ENCODE peak calls at places on chromosome 1, in nine cellular contexts. One of them, this sample, is unnamed.

GRCh38 chr1:237031480-237031879 is 10.5 kb upstream of the RYR2 start:
- DNase-seq in suprapubic skin: no peak
- DNase-seq in H9: no peak
- DNase-seq in cardiac muscle cell: no peak
- DNase-seq in nephron progenitor cell: no peak
- DNase-seq in AG04450: no peak
- DNase-seq in heart left ventricle: no peak
- DNase-seq in K562: no peak
- DNase-seq in kidney: no peak
- DNase-seq in this sample: no peak

GRCh38 chr1:152904688-152905440 is 3.5 kb upstream of the IVL start:
- DNase-seq in suprapubic skin: no peak
- DNase-seq in H9: no peak
- DNase-seq in cardiac muscle cell: no peak
- DNase-seq in nephron progenitor cell: no peak
- DNase-seq in AG04450: no peak
- DNase-seq in heart left ventricle: no peak
- DNase-seq in K562: no peak
- DNase-seq in kidney: no peak
- DNase-seq in this sample: no peak

GRCh38 chr1:119647734-119648619 is at the start of gene ZNF697:
- DNase-seq in suprapubic skin: peak
- DNase-seq in H9: peak
- DNase-seq in cardiac muscle cell: peak
- DNase-seq in nephron progenitor cell: peak
- DNase-seq in AG04450: peak
- DNase-seq in heart left ventricle: peak
- DNase-seq in K562: peak
- DNase-seq in kidney: peak
- DNase-seq in this sample: peak

GRCh38 chr1:209490013-209490412 is 93.5 kb upstream of the CAMK1G start:
- DNase-seq in suprapubic skin: no peak
- DNase-seq in H9: no peak
- DNase-seq in cardiac muscle cell: peak
- DNase-seq in nephron progenitor cell: no peak
- DNase-seq in AG04450: no peak
- DNase-seq in heart left ventricle: no peak
- DNase-seq in K562: no peak
- DNase-seq in kidney: no peak
- DNase-seq in this sample: no peak

GRCh38 chr1:76695535-76695934 is 171.7 kb upstream of the ST6GALNAC5 start:
- DNase-seq in suprapubic skin: no peak
- DNase-seq in H9: no peak
- DNase-seq in cardiac muscle cell: no peak
- DNase-seq in nephron progenitor cell: no peak
- DNase-seq in AG04450: no peak
- DNase-seq in heart left ventricle: no peak
- DNase-seq in K562: no peak
- DNase-seq in kidney: no peak
- DNase-seq in this sample: no peak

GRCh38 chr1:13702425-13703127 is 2.6 kb downstream of the PRDM2 start:
- DNase-seq in suprapubic skin: no peak
- DNase-seq in H9: no peak
- DNase-seq in cardiac muscle cell: no peak
- DNase-seq in nephron progenitor cell: no peak
- DNase-seq in AG04450: no peak
- DNase-seq in heart left ventricle: no peak
- DNase-seq in K562: no peak
- DNase-seq in kidney: no peak
- DNase-seq in this sample: peak

GRCh38 chr1:211132681-211133392 is 1.1 kb downstream of the KCNH1 start:
- DNase-seq in suprapubic skin: no peak
- DNase-seq in H9: no peak
- DNase-seq in cardiac muscle cell: peak
- DNase-seq in nephron progenitor cell: no peak
- DNase-seq in AG04450: no peak
- DNase-seq in heart left ventricle: no peak
- DNase-seq in K562: no peak
- DNase-seq in kidney: no peak
- DNase-seq in this sample: no peak

GRCh38 chr1:112099979-112100378 is 110.5 kb upstream of the KCND3 start:
- DNase-seq in suprapubic skin: no peak
- DNase-seq in H9: no peak
- DNase-seq in cardiac muscle cell: no peak
- DNase-seq in nephron progenitor cell: no peak
- DNase-seq in AG04450: no peak
- DNase-seq in heart left ventricle: no peak
- DNase-seq in K562: no peak
- DNase-seq in kidney: no peak
- DNase-seq in this sample: no peak

GRCh38 chr1:111148376-111148881 is 8.4 kb downstream of the CEPT1 start:
- DNase-seq in suprapubic skin: no peak
- DNase-seq in H9: no peak
- DNase-seq in cardiac muscle cell: no peak
- DNase-seq in nephron progenitor cell: no peak
- DNase-seq in AG04450: no peak
- DNase-seq in heart left ventricle: no peak
- DNase-seq in K562: no peak
- DNase-seq in kidney: no peak
- DNase-seq in this sample: no peak

GRCh38 chr1:219302697-219303096 is 129.0 kb downstream of the LYPLAL1 start:
- DNase-seq in suprapubic skin: no peak
- DNase-seq in H9: no peak
- DNase-seq in cardiac muscle cell: no peak
- DNase-seq in nephron progenitor cell: no peak
- DNase-seq in AG04450: no peak
- DNase-seq in heart left ventricle: no peak
- DNase-seq in K562: no peak
- DNase-seq in kidney: no peak
- DNase-seq in this sample: no peak

GRCh38 chr1:230125633-230126528 is 58.8 kb downstream of the GALNT2 start:
- DNase-seq in suprapubic skin: no peak
- DNase-seq in H9: no peak
- DNase-seq in cardiac muscle cell: no peak
- DNase-seq in nephron progenitor cell: no peak
- DNase-seq in AG04450: no peak
- DNase-seq in heart left ventricle: no peak
- DNase-seq in K562: no peak
- DNase-seq in kidney: no peak
- DNase-seq in this sample: no peak

GRCh38 chr1:84967666-84968065 is 29.2 kb downstream of the MCOLN2 start:
- DNase-seq in suprapubic skin: no peak
- DNase-seq in H9: no peak
- DNase-seq in cardiac muscle cell: no peak
- DNase-seq in nephron progenitor cell: no peak
- DNase-seq in AG04450: no peak
- DNase-seq in heart left ventricle: no peak
- DNase-seq in K562: no peak
- DNase-seq in kidney: no peak
- DNase-seq in this sample: no peak

GRCh38 chr1:84959294-84959693 is 37.6 kb downstream of the MCOLN2 start:
- DNase-seq in suprapubic skin: no peak
- DNase-seq in H9: no peak
- DNase-seq in cardiac muscle cell: no peak
- DNase-seq in nephron progenitor cell: no peak
- DNase-seq in AG04450: no peak
- DNase-seq in heart left ventricle: no peak
- DNase-seq in K562: no peak
- DNase-seq in kidney: no peak
- DNase-seq in this sample: no peak

GRCh38 chr1:84961316-84961715 is 35.6 kb downstream of the MCOLN2 start:
- DNase-seq in suprapubic skin: no peak
- DNase-seq in H9: no peak
- DNase-seq in cardiac muscle cell: no peak
- DNase-seq in nephron progenitor cell: no peak
- DNase-seq in AG04450: no peak
- DNase-seq in heart left ventricle: no peak
- DNase-seq in K562: no peak
- DNase-seq in kidney: no peak
- DNase-seq in this sample: no peak

GRCh38 chr1:84960371-84960770 is 36.5 kb downstream of the MCOLN2 start:
- DNase-seq in suprapubic skin: no peak
- DNase-seq in H9: no peak
- DNase-seq in cardiac muscle cell: peak
- DNase-seq in nephron progenitor cell: no peak
- DNase-seq in AG04450: peak
- DNase-seq in heart left ventricle: no peak
- DNase-seq in K562: no peak
- DNase-seq in kidney: no peak
- DNase-seq in this sample: no peak

GRCh38 chr1:84963021-84963420 is 33.9 kb downstream of the MCOLN2 start:
- DNase-seq in suprapubic skin: no peak
- DNase-seq in H9: no peak
- DNase-seq in cardiac muscle cell: no peak
- DNase-seq in nephron progenitor cell: no peak
- DNase-seq in AG04450: no peak
- DNase-seq in heart left ventricle: no peak
- DNase-seq in K562: no peak
- DNase-seq in kidney: no peak
- DNase-seq in this sample: no peak
- TF ChIP-seq CTCF in suprapubic skin: no peak
- TF ChIP-seq CTCF in H9: no peak
- TF ChIP-seq CTCF in cardiac muscle cell: no peak
- TF ChIP-seq CTCF in nephron progenitor cell: no peak
- TF ChIP-seq CTCF in AG04450: no peak
- TF ChIP-seq CTCF in heart left ventricle: no peak
- TF ChIP-seq CTCF in K562: no peak
- TF ChIP-seq CTCF in kidney: no peak
- TF ChIP-seq CTCF in this sample: no peak

DNA sequence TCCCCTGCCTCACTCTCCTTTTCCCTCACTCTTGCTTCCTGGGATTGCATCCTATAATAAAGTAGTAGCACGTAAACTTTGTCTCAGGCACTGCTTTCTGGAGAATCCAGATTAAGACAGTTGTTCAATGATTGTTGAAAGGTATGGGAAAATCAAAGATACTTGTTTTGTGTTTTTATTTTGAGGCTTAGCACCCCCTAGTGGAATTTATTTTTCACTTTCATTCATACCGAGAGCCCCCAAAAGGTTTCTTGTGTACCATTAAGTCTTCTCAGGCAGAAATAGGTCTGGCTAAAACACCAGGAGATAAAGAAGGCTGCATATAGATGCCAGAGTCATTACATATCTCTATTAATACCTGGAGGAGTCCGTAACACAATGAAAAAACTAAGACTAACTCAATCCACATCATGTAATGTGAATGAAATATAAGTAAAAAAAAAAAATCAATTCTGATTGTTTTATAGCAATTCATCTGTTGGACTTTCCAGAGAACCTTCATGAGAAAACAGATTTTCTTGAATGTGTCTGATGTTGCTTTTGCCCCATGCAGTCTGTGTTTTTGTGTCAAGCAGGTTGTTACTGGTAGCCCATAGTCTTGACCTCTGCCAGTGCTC is 103.5 kb downstream of the RPE65 start:
- DNase-seq in suprapubic skin: no peak
- DNase-seq in H9: no peak
- DNase-seq in cardiac muscle cell: peak
- DNase-seq in nephron progenitor cell: no peak
- DNase-seq in AG04450: no peak
- DNase-seq in heart left ventricle: no peak
- DNase-seq in K562: peak
- DNase-seq in kidney: no peak
- DNase-seq in this sample: no peak
- TF ChIP-seq CTCF in suprapubic skin: no peak
- TF ChIP-seq CTCF in H9: peak
- TF ChIP-seq CTCF in cardiac muscle cell: peak
- TF ChIP-seq CTCF in nephron progenitor cell: peak
- TF ChIP-seq CTCF in AG04450: peak
- TF ChIP-seq CTCF in heart left ventricle: peak
- TF ChIP-seq CTCF in K562: peak
- TF ChIP-seq CTCF in kidney: peak
- TF ChIP-seq CTCF in this sample: no peak

DNA sequence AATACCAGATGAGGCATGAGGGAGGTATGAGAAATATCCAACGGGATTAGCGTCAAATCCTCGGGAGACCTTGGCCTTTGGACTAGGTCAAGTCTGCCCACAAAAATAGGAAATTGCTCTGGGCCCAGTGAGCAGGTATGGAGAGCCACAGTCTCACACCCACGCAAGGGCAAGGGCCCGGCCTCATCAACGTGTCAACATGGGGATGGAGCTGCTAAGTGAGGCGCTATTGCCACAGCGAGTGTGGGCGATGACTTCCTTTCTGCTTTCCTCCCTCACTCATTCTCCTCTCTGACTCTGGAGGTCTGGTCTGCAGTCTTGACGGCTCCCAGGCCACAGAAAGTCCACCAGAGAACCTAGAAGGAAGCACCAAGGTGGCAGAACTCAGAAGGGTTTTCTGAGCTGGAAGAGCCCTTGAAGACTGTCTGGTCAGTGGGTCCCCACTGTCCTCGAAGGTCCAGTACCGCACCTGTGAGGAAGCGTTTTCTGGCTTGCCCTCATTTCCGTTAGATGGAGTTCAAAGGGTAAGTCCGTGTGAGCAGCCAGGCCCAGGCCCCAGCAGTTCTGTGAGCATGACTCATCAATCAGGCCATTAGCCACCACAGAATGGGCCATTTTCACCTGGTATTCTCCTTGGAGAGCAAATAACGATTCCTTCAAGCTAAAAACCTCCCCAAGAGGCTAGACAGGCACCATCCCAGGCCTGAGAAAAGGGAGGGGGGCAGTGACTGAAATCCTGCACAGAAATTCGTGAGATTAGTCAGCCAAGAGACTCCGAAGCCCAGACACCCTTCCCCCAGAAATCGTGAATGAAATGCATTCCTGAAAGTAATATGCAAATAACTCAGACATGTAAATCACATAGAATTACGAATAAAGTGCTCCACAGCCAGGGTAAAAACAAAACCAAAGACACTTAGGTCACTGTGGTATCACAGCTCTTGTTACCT is 66.2 kb downstream of the BCAR3 start:
- DNase-seq in suprapubic skin: no peak
- DNase-seq in H9: peak
- DNase-seq in cardiac muscle cell: no peak
- DNase-seq in nephron progenitor cell: no peak
- DNase-seq in AG04450: no peak
- DNase-seq in heart left ventricle: no peak
- DNase-seq in K562: peak
- DNase-seq in kidney: no peak
- DNase-seq in this sample: no peak
- TF ChIP-seq CTCF in suprapubic skin: no peak
- TF ChIP-seq CTCF in H9: no peak
- TF ChIP-seq CTCF in cardiac muscle cell: no peak
- TF ChIP-seq CTCF in nephron progenitor cell: no peak
- TF ChIP-seq CTCF in AG04450: no peak
- TF ChIP-seq CTCF in heart left ventricle: no peak
- TF ChIP-seq CTCF in K562: no peak
- TF ChIP-seq CTCF in kidney: no peak
- TF ChIP-seq CTCF in this sample: no peak

DNA sequence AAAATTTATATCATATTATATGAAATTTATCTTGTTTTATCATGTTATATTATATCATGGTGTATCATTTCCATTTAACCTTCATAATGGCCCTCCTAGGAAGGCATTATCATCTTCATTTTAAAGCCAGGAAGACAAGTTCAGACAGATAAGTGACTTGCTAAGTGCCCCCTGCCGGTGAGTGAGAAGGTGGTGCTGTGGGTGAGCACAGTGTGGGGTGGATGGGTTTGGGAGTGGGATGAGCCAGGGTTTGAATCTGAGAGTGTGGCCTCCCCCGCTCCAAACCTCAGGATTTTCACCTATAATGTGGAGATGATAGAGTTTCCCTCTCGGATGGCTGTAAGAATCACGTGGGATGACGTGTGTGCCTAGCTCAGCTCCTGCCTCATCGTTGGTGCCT is 108.7 kb upstream of the IGSF21 start:
- DNase-seq in suprapubic skin: no peak
- DNase-seq in H9: no peak
- DNase-seq in cardiac muscle cell: no peak
- DNase-seq in nephron progenitor cell: no peak
- DNase-seq in AG04450: no peak
- DNase-seq in heart left ventricle: no peak
- DNase-seq in K562: peak
- DNase-seq in kidney: no peak
- DNase-seq in this sample: no peak
- TF ChIP-seq CTCF in suprapubic skin: no peak
- TF ChIP-seq CTCF in H9: peak
- TF ChIP-seq CTCF in cardiac muscle cell: peak
- TF ChIP-seq CTCF in nephron progenitor cell: peak
- TF ChIP-seq CTCF in AG04450: peak
- TF ChIP-seq CTCF in heart left ventricle: peak
- TF ChIP-seq CTCF in K562: peak
- TF ChIP-seq CTCF in kidney: no peak
- TF ChIP-seq CTCF in this sample: no peak

This sample was measured in activated B cell treated with CpG ODN at 0.5 μM for 24 hours.